ENCODE peak calls at places on chromosomes 16 and 17, in four cellular contexts. One of them, this sample, is unnamed.

GRCh38 chr16:66474750-66475199 is 47.7 kb downstream of the BEAN1 start:
- DNase-seq in HCT116: no peak
- DNase-seq in psoas muscle: no peak
- DNase-seq in HAP-1: no peak
- DNase-seq in this sample: no peak

GRCh38 chr16:30142672-30143346 is 19.8 kb upstream of the MAPK3 start:
- DNase-seq in psoas muscle: no peak
- DNase-seq in HAP-1: no peak
- DNase-seq in HCT116: no peak
- DNase-seq in this sample: no peak

GRCh38 chr17:306116-306515 is 46.5 kb downstream of the RPH3AL start:
- DNase-seq in HCT116: no peak
- DNase-seq in psoas muscle: no peak
- DNase-seq in HAP-1: no peak
- DNase-seq in this sample: no peak

GRCh38 chr16:89257281-89257731 is 39.8 kb downstream of the ZNF778 start:
- DNase-seq in HAP-1: no peak
- DNase-seq in psoas muscle: no peak
- DNase-seq in HCT116: no peak
- DNase-seq in this sample: no peak

GRCh38 chr17:42120161-42121065 is 754 bp downstream of the KAT2A start:
- DNase-seq in psoas muscle: no peak
- DNase-seq in HCT116: no peak
- DNase-seq in HAP-1: peak; percentile 65
- DNase-seq in this sample: no peak

GRCh38 chr16:90023078-90023447 is 3.8 kb upstream of the DBNDD1 start:
- DNase-seq in psoas muscle: no peak
- DNase-seq in HAP-1: no peak
- DNase-seq in HCT116: no peak
- DNase-seq in this sample: no peak

GRCh38 chr17:33873218-33873617 is 381.9 kb upstream of the CCL2 start:
- DNase-seq in psoas muscle: no peak
- DNase-seq in HCT116: no peak
- DNase-seq in HAP-1: no peak
- DNase-seq in this sample: no peak

GRCh38 chr17:19273731-19274130 is 36.6 kb downstream of the EPN2 start:
- DNase-seq in psoas muscle: no peak
- DNase-seq in HAP-1: no peak
- DNase-seq in HCT116: no peak
- DNase-seq in this sample: no peak

GRCh38 chr16:28001184-28001583 is 62.3 kb downstream of the GSG1L start:
- DNase-seq in HCT116: no peak
- DNase-seq in psoas muscle: no peak
- DNase-seq in HAP-1: no peak
- DNase-seq in this sample: no peak

GRCh38 chr17:44733753-44734152 is 25.0 kb upstream of the ADAM11 start:
- DNase-seq in HAP-1: peak; percentile 36
- DNase-seq in psoas muscle: no peak
- DNase-seq in HCT116: no peak
- DNase-seq in this sample: no peak

GRCh38 chr16:67548265-67549126 is 13.8 kb upstream of the CTCF start:
- DNase-seq in HAP-1: no peak
- DNase-seq in psoas muscle: no peak
- DNase-seq in HCT116: no peak
- DNase-seq in this sample: no peak

GRCh38 chr17:17831208-17832039 is 5.4 kb downstream of the SREBF1 start:
- DNase-seq in HCT116: no peak
- DNase-seq in HAP-1: no peak
- DNase-seq in psoas muscle: no peak
- DNase-seq in this sample: no peak

GRCh38 chr17:73352261-73352660 is 40.5 kb upstream of the CDC42EP4 start:
- DNase-seq in HCT116: no peak
- DNase-seq in HAP-1: no peak
- DNase-seq in psoas muscle: no peak
- DNase-seq in this sample: no peak

GRCh38 chr17:42460371-42460770 is 1.7 kb downstream of the ATP6V0A1 start:
- DNase-seq in HCT116: no peak
- DNase-seq in HAP-1: no peak
- DNase-seq in psoas muscle: no peak
- DNase-seq in this sample: no peak

GRCh38 chr17:72978593-72979218 is 113.8 kb downstream of the SLC39A11 start:
- DNase-seq in HAP-1: no peak
- DNase-seq in HCT116: no peak
- DNase-seq in psoas muscle: no peak
- DNase-seq in this sample: no peak

GRCh38 chr16:87231295-87231694 is 85.9 kb downstream of the C16orf95 start:
- DNase-seq in psoas muscle: no peak
- DNase-seq in HAP-1: no peak
- DNase-seq in HCT116: no peak
- DNase-seq in this sample: no peak

GRCh38 chr17:48290378-48290777 is 139.6 kb downstream of the SKAP1 start:
- DNase-seq in HCT116: no peak
- DNase-seq in psoas muscle: no peak
- DNase-seq in HAP-1: no peak
- DNase-seq in this sample: no peak

GRCh38 chr16:72823961-72824490 is 223.9 kb downstream of the ZFHX3 start:
- DNase-seq in psoas muscle: no peak
- DNase-seq in HAP-1: no peak
- DNase-seq in HCT116: no peak
- DNase-seq in this sample: no peak

GRCh38 chr16:2473999-2474876 is 689 bp upstream of the TBC1D24 start:
- DNase-seq in psoas muscle: peak; percentile 63
- DNase-seq in HCT116: no peak
- DNase-seq in HAP-1: peak; percentile 57
- DNase-seq in this sample: no peak

GRCh38 chr17:62705781-62706597 is 78.5 kb downstream of the MRC2 start:
- DNase-seq in HCT116: no peak
- DNase-seq in HAP-1: no peak
- DNase-seq in psoas muscle: no peak
- DNase-seq in this sample: no peak

GRCh38 chr16:22684282-22685161 is 129.4 kb upstream of the HS3ST2 start:
- DNase-seq in HAP-1: no peak
- DNase-seq in psoas muscle: no peak
- DNase-seq in HCT116: no peak
- DNase-seq in this sample: no peak

GRCh38 chr16:66030036-66030435 is 336.5 kb upstream of the CDH5 start:
- DNase-seq in psoas muscle: no peak
- DNase-seq in HCT116: no peak
- DNase-seq in HAP-1: no peak
- DNase-seq in this sample: no peak

GRCh38 chr17:61409301-61410099 is 9.9 kb downstream of the TBX2 start:
- DNase-seq in HCT116: peak; percentile 36
- DNase-seq in HAP-1: peak; percentile 72
- DNase-seq in psoas muscle: peak; percentile 66
- DNase-seq in this sample: no peak

GRCh38 chr16:27789150-27789549 is 239.2 kb downstream of the KATNIP start:
- DNase-seq in HCT116: no peak
- DNase-seq in HAP-1: no peak
- DNase-seq in psoas muscle: no peak
- DNase-seq in this sample: no peak

GRCh38 chr17:61000911-61001310 is 323.3 kb downstream of the BCAS3 start:
- DNase-seq in psoas muscle: no peak
- DNase-seq in HAP-1: no peak
- DNase-seq in HCT116: no peak
- DNase-seq in this sample: no peak

GRCh38 chr17:76000755-76001521 is at the start of gene CDK3:
- DNase-seq in psoas muscle: no peak
- DNase-seq in HAP-1: no peak
- DNase-seq in HCT116: no peak
- DNase-seq in this sample: no peak

GRCh38 chr16:647173-647902 is 1.8 kb upstream of the WDR90 start:
- DNase-seq in psoas muscle: no peak
- DNase-seq in HCT116: no peak
- DNase-seq in HAP-1: no peak
- DNase-seq in this sample: no peak

GRCh38 chr17:7042507-7043194 is 1.2 kb downstream of the SLC16A11 start:
- DNase-seq in HCT116: no peak
- DNase-seq in psoas muscle: no peak
- DNase-seq in HAP-1: no peak
- DNase-seq in this sample: no peak

GRCh38 chr17:43994272-43995149 is 9.9 kb upstream of the NAGS start:
- DNase-seq in HCT116: no peak
- DNase-seq in HAP-1: peak; percentile 89
- DNase-seq in psoas muscle: peak; percentile 66
- DNase-seq in this sample: no peak

GRCh38 chr17:58147930-58148434 is at the start of gene OR4D1:
- DNase-seq in HAP-1: no peak
- DNase-seq in HCT116: no peak
- DNase-seq in psoas muscle: no peak
- DNase-seq in this sample: no peak
- H3K27me3 ChIP-seq in HAP-1: peaks cover 26% of the 10 kb centered on the region
- H3K27me3 ChIP-seq in HCT116: peaks cover 65% of the 10 kb centered on the region
- H3K27me3 ChIP-seq in psoas muscle: peaks cover 8% of the 10 kb centered on the region
- H3K27me3 ChIP-seq in this sample: peaks cover 16% of the 10 kb centered on the region

GRCh38 chr16:4661661-4662060 is 31.7 kb upstream of the NUDT16L1 start:
- DNase-seq in HCT116: no peak
- DNase-seq in psoas muscle: no peak
- DNase-seq in HAP-1: no peak
- DNase-seq in this sample: no peak
- H3K36me3 ChIP-seq in HCT116: peaks cover 4% of the 10 kb centered on the region
- H3K36me3 ChIP-seq in psoas muscle: no peaks in the 10 kb centered on the region
- H3K36me3 ChIP-seq in HAP-1: peaks cover 11% of the 10 kb centered on the region
- H3K36me3 ChIP-seq in this sample: peaks cover 4% of the 10 kb centered on the region

GRCh38 chr17:39775075-39775474 is 37.3 kb downstream of the GRB7 start:
- DNase-seq in HCT116: no peak
- DNase-seq in psoas muscle: no peak
- DNase-seq in HAP-1: no peak
- DNase-seq in this sample: no peak
- H3K4me3 ChIP-seq in HCT116: no peak overlapping the region
- H3K4me3 ChIP-seq in psoas muscle: no peak overlapping the region
- H3K4me3 ChIP-seq in HAP-1: no peak overlapping the region
- H3K4me3 ChIP-seq in this sample: no peak overlapping the region

GRCh38 chr16:83045790-83046189 is 419.0 kb downstream of the CDH13 start:
- DNase-seq in HAP-1: no peak
- DNase-seq in HCT116: no peak
- DNase-seq in psoas muscle: no peak
- DNase-seq in this sample: no peak
- H3K27me3 ChIP-seq in HAP-1: no peaks in the 10 kb centered on the region
- H3K27me3 ChIP-seq in HCT116: no peaks in the 10 kb centered on the region
- H3K27me3 ChIP-seq in psoas muscle: no peaks in the 10 kb centered on the region
- H3K27me3 ChIP-seq in this sample: no peaks in the 10 kb centered on the region

DNA sequence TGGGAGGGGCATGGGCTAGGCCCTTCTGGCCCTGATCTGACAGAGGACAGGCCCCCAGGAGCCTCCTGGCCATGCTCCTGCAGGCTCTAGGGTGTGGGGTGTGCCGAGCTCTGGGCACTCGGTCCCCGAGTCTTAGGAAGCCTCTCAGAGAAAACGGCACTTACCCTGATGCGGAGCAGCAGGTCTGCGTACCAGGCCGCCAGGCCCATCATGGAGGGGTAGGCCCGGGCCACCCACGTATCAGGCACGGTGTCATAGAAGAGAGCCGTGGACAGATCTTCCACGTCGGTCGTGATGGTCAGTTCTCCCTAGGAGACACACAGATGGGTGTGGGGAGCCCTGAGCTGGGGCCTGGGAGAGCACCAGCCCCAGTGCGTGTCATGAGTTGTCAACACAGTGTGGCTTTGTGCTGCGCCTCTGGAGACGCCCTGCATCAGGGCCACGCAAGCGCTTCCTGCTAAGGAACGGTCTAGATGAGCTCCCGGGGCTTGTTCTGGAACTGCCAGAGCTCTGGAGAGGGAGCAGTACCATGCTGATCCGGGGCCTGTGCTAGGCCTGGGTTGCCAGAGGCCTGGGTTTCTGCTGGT is 47.9 kb downstream of the PGS1 start:
- DNase-seq in HAP-1: no peak
- DNase-seq in psoas muscle: no peak
- DNase-seq in HCT116: no peak
- DNase-seq in this sample: no peak
- H3K36me3 ChIP-seq in HAP-1: peaks cover 39% of the 10 kb centered on the region
- H3K36me3 ChIP-seq in psoas muscle: no peaks in the 10 kb centered on the region
- H3K36me3 ChIP-seq in HCT116: peaks cover 42% of the 10 kb centered on the region
- H3K36me3 ChIP-seq in this sample: peaks cover 3% of the 10 kb centered on the region

This sample was measured in kidney epithelial cell.